ENCODE peak calls at places on chromosomes 13 and 19, in four cellular contexts. N is vagina, A is adrenal gland, R is gastrocnemius medialis. E is an unnamed sample.

GRCh38 chr13:99085139-99085845 is 107.4 kb upstream of the DOCK9 start:
- DNase-seq in A (no peak), N (no peak), R (no peak), E (no peak)

GRCh38 chr19:15577184-15577771 is 37.7 kb upstream of the CYP4F8 start:
- DNase-seq in N (no peak), R (no peak), A (no peak), E (no peak)

GRCh38 chr19:13117176-13117771 is 734 bp upstream of the TRMT1 start:
- DNase-seq in R (no peak), N (no peak), A (no peak), E (no peak)

GRCh38 chr19:2962018-2962670 is 15.2 kb upstream of the TLE6 start:
- DNase-seq in R (peak; percentile 27), A (no peak), N (no peak), E (no peak)

GRCh38 chr19:29535432-29535831 is 9.6 kb downstream of the VSTM2B start:
- DNase-seq in N (no peak), R (no peak), A (no peak), E (no peak)

GRCh38 chr19:48495391-48495790 is 16.2 kb downstream of the LMTK3 start:
- DNase-seq in A (no peak), N (no peak), R (no peak), E (no peak)

GRCh38 chr13:106243011-106243410 is 292.5 kb downstream of the EFNB2 start:
- DNase-seq in R (no peak), N (no peak), A (no peak), E (no peak)

GRCh38 chr19:53894736-53895135 is 12.7 kb downstream of the PRKCG start:
- DNase-seq in R (no peak), N (no peak), A (no peak), E (no peak)

GRCh38 chr19:55644842-55645511 is 1.5 kb downstream of the ZNF581 start:
- DNase-seq in A (no peak), N (no peak), R (no peak), E (no peak)

DNA sequence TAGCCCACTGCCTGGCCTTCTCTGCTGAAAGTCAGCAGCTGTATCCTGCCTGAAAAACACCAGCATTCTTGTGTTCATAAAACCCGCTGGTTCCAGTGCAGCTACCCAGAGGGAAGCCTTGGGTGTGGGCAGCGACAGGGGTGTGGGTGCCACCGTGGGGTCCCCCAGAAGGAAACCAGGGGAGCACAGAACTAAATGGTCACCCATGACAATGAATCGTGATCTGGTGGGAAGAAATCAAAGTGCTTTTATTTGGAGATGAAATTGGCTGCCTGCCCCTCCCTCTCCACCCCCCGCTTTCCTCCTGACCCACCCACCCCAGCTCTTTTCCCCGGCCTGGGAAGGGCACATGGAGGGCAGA is 13.7 kb downstream of the RASA3 start:
- DNase-seq in A (no peak), N (no peak), R (no peak), E (no peak)
- TF ChIP-seq POLR2A in A (no peak), N (no peak), R (no peak), E (no peak)

GRCh38 chr13:52001120-52001731 is 10.0 kb downstream of the ATP7B start:
- DNase-seq in A (no peak), R (no peak), N (no peak), E (no peak)
- TF ChIP-seq CTCF in A (peak; percentile 68), R (peak; percentile 58), N (no peak), E (peak; percentile 60)

GRCh38 chr19:5666921-5667610 is 13.2 kb downstream of the MICOS13 start:
- DNase-seq in A (no peak), N (no peak), R (no peak), E (no peak)
- TF ChIP-seq POLR2A in A (no peak), N (no peak), R (no peak), E (no peak)

DNA sequence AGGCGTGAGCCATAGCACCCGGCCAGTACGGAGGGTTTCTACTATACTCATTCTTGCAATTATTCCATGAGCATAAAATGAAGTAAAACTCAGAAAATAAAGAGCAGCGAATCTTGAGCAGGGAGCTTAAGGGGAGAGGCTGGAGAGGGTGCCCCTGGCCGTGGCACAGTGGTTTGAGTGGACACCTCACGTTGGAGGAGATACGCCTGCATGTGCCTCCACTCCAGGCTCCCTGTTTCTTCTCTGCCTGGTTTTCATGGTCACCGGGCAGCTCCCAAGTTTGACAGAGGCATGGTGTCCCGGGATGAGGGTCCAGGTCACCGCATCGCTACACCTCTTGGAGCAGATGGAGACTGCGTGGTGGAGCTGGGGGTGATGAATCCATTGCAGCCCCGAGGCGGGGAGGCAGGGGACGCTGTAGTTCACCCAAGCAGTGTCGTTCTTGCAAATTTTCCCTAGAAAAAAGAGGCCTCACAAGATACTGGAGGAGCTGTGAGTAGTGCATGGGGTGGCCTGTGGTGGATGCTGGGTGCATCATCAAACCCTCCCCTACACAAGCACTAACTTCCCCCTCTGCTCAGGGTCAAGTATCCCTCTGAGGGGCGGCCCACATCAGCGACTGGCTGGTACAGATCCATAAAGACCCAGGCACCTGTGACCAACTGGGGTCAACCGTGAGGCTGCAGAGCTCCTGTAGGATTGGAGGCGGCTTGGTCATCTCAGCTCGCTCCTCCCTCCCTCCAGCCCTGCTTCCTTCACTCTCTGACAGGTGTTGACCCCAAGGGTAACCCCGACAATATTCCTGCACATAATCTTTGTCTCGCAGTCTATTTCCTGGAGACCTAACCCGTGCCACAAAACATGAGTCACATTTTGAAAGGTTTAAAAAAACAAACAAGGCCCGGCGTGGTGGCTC is 3.6 kb upstream of the MIER2 start:
- DNase-seq in N (no peak), R (no peak), A (no peak), E (no peak)
- TF ChIP-seq CTCF in N (no peak), R (no peak), A (no peak), E (no peak)

DNA sequence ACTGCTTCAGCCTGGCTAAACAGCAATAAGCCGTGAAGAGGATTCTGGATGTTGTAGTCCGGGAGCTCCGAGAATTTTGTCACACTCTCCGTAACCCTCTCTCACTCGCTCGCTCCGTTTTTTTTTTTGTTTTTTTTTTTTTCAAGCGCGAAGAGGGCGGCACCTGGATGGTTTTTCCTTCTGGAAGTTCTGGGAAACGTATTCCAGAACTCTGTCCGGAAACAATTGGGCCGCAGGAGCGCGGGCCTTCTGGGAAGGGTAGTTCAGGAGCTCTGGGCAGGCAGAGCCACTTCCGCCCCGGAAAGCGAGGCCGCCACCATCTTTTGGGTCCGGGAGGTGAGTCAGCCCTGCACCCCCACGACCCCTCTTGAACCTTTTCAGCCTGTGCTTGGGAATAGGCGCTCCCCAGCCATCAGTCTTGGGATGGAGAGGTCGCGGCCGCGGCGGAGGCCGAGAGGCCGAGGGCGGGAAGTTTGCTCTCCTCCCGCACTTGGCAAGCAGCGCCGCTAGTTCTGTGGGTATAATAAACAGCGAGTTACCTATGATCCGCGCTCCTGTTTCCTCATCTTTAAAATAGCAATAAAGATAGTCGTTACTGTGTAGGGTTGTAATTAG is at the start of gene ZNF227:
- DNase-seq in R (peak; percentile 85), A (peak; percentile 98), N (no peak), E (peak; percentile 87)
- TF ChIP-seq POLR2A in R (peak; percentile 32), A (peak; percentile 15), N (no peak), E (no peak)

GRCh38 chr13:49421391-49421790 is 22.5 kb downstream of the CAB39L start:
- DNase-seq in N (no peak), R (no peak), A (no peak), E (no peak)
- TF ChIP-seq CTCF in N (no peak), R (no peak), A (no peak), E (no peak)

GRCh38 chr13:110712081-110712848 is 1.2 kb upstream of the ING1 start:
- DNase-seq in N (no peak), R (peak; percentile 76), A (peak; percentile 84), E (peak; percentile 75)
- TF ChIP-seq POLR2A in N (no peak), R (peak; percentile 82), A (peak; percentile 87), E (peak; percentile 84)

E was measured in tibial nerve.